ENCODE peak calls at places on chromosome 13, in six cellular contexts. C is neuronal stem cell, F is IMR-90, M is H9, B is H1, I is mesenchymal stem cell. V is an unnamed sample.

GRCh38 chr13:97223711-97224461 is 1.8 kb downstream of the MBNL2 start:
- DNase-seq in C (peak), F (peak), M (peak), B (no peak), I (peak), V (peak)

GRCh38 chr13:41764558-41764957 is 196.4 kb downstream of the VWA8 start:
- DNase-seq in C (no peak), F (no peak), M (no peak), B (no peak), I (no peak), V (no peak)

GRCh38 chr13:65264066-65264465 is 1966.1 kb downstream of the PCDH9 start:
- DNase-seq in C (no peak), F (no peak), M (no peak), B (no peak), I (no peak), V (no peak)

GRCh38 chr13:79503473-79504017 is 22.6 kb downstream of the NDFIP2 start:
- DNase-seq in C (no peak), F (no peak), M (no peak), B (no peak), I (no peak), V (no peak)

GRCh38 chr13:47087841-47088240 is 191.0 kb upstream of the HTR2A start:
- DNase-seq in C (no peak), F (peak), M (no peak), B (no peak), I (peak), V (no peak)

GRCh38 chr13:34161829-34162544 is 344.0 kb downstream of the RFC3 start:
- DNase-seq in C (no peak), F (peak), M (no peak), B (no peak), I (peak), V (no peak)

GRCh38 chr13:66914155-66914554 is 316.0 kb downstream of the PCDH9 start:
- DNase-seq in C (no peak), F (peak), M (no peak), B (no peak), I (peak), V (no peak)

GRCh38 chr13:94119360-94119936 is 360.0 kb downstream of the DCT start:
- DNase-seq in C (no peak), F (no peak), M (no peak), B (no peak), I (no peak), V (no peak)

GRCh38 chr13:112063309-112063626 is 3.7 kb upstream of the SOX1 start:
- DNase-seq in C (no peak), F (no peak), M (no peak), B (no peak), I (no peak), V (no peak)

DNA sequence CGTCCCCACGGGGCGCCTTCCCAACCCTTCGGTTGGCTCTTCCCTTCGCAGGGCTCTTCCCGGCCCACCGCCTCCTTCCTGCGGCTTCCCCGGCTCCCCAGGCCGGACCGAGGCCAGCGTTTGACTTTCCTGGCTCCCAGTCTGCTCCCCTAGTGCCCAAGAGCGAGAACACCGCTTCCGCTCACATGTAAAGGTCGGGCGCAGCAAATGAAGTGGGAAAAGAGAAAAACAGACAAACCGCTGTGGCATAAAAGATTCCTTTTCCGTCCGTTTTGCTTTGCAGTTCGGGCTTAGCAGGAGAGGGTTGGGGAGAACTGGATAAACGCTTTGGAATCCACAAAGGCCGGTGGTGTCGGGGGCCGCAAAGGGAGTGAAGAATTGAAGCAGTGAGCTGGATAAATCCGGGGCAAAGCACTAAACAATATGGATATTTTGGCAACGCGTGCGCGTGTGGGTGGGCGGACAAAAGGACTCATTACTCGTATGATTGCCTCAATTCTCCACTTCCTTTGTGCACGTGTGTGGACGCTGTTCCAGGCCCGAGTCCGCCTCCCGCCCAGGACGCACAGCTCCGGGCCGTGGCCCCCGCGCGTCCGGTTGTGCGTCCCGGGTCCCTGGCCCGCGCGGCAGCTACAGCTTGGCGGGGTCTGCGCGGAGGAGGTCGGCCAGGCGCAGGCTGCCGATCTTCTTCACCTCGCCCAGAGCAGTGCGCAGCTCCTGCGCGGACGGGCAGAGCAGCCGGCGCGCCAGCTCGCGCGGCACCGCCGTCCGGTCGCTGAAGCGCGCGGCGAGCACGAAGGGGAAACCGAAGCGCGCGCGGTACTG is 8.6 kb upstream of the CDX2 start:
- DNase-seq in C (no peak), F (no peak), M (peak), B (no peak), I (no peak), V (no peak)
- H3K23ac ChIP-seq in C (peak), F (no peak), M (no peak), B (no peak), I (no peak), V (no peak)

GRCh38 chr13:106475852-106476251 is 59.6 kb downstream of the EFNB2 start:
- DNase-seq in C (no peak), F (no peak), M (no peak), B (no peak), I (no peak), V (no peak)

GRCh38 chr13:106473174-106473573 is 62.3 kb downstream of the EFNB2 start:
- DNase-seq in C (no peak), F (no peak), M (no peak), B (no peak), I (no peak), V (peak)

GRCh38 chr13:106474906-106475305 is 60.6 kb downstream of the EFNB2 start:
- DNase-seq in C (no peak), F (no peak), M (no peak), B (no peak), I (no peak), V (no peak)

GRCh38 chr13:106471957-106472543 is 63.4 kb downstream of the EFNB2 start:
- DNase-seq in C (peak), F (peak), M (peak), B (peak), I (peak), V (peak)

DNA sequence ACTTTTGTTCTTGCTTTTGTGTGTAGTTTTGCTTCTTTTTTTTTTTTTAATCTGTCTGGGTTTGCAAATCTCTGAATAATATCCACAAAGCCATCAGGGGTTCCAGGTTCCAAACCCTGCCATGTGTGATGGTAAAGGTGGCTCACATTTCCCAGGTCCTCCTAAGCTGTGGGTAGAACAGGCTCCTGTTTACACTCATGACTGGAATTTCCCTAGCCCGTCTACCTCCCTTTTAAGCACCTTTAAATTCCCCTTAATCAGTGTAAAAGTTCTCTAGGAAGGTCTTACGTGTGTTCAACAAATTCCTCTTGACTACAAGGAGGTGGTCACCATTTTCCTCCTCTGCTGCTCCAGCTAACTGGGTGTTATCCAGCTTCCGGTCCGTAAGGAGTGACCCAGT is 62.8 kb downstream of the EFNB2 start:
- DNase-seq in C (no peak), F (no peak), M (no peak), B (no peak), I (no peak), V (peak)
- H2AFZ ChIP-seq in C (peak), F (peak), M (no peak), B (peak), I (no peak), V (peak)

GRCh38 chr13:114132419-114133121 is at the start of gene RASA3:
- DNase-seq in C (peak), F (peak), M (peak), B (peak), I (peak), V (peak)
- H3K23ac ChIP-seq in C (peak), F (peak), M (peak), B (peak), I (peak), V (peak)

DNA sequence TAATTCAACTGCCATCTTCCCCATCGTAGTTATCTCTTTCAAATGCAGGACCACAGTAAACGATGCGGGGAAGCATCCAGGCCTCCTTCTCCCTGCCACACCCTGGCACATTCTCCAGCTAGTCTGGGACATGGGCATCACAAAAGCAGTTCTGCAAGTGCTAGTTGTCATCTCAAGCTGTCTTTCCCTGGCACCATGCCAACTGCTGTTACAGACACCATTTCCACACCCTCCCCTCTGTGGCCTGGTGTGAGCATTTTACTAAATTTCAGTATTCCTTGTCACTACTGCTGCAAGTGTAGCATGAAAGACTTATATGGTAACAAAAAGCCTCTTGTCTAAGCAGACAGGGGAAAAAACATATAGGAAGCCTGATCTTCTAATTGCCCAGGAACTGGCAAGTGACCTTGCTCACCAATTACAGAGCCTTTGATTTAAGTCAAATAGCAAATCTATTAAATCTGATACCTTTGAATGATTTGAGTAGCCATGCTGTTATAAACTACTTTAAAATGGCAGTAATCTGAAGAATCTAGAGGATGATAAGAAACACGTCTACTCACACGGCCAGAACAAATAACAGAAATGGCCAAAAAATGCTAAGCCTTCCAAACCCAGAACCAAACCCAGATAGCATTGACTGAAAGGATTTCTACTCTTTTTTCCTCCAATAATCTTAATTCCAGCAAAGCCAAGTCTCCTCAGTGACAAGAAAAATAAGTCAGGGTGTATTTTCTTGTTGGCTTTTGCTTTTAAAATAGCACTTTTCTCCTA is 179.0 kb downstream of the NUFIP1 start:
- DNase-seq in C (no peak), F (no peak), M (no peak), B (no peak), I (no peak), V (peak)
- H2AFZ ChIP-seq in C (no peak), F (no peak), M (no peak), B (no peak), I (no peak), V (peak)

GRCh38 chr13:77318741-77319140 is 8.2 kb downstream of the MYCBP2 start:
- DNase-seq in C (no peak), F (peak), M (no peak), B (no peak), I (no peak), V (no peak)
- H3K23ac ChIP-seq in C (no peak), F (no peak), M (no peak), B (no peak), I (no peak), V (no peak)